ENCODE peak calls at places on chromosomes 13 and 19, in seven cellular contexts. One of them, this sample, is unnamed.

GRCh38 chr13:40776681-40777165 is 5.7 kb upstream of the MRPS31 start:
- DNase-seq in activated naive CD4-positive, alpha-beta T cell: no peak
- DNase-seq in thoracic aorta: no peak
- DNase-seq in retina: no peak
- DNase-seq in H7: no peak
- DNase-seq in mammary epithelial cell: peak; percentile 26
- DNase-seq in H54: no peak
- DNase-seq in this sample: peak; percentile 43

GRCh38 chr13:98873377-98874028 is 104.4 kb downstream of the DOCK9 start:
- DNase-seq in activated naive CD4-positive, alpha-beta T cell: no peak
- DNase-seq in thoracic aorta: no peak
- DNase-seq in retina: no peak
- DNase-seq in H7: no peak
- DNase-seq in mammary epithelial cell: no peak
- DNase-seq in H54: no peak
- DNase-seq in this sample: no peak

GRCh38 chr13:67223024-67223423 is 7.1 kb downstream of the PCDH9 start:
- DNase-seq in activated naive CD4-positive, alpha-beta T cell: no peak
- DNase-seq in thoracic aorta: no peak
- DNase-seq in retina: no peak
- DNase-seq in H7: no peak
- DNase-seq in mammary epithelial cell: no peak
- DNase-seq in H54: no peak
- DNase-seq in this sample: no peak

GRCh38 chr19:9565900-9566705 is 18.2 kb downstream of the ZNF121 start:
- DNase-seq in activated naive CD4-positive, alpha-beta T cell: no peak
- DNase-seq in thoracic aorta: no peak
- DNase-seq in retina: no peak
- DNase-seq in H7: no peak
- DNase-seq in mammary epithelial cell: no peak
- DNase-seq in H54: no peak
- DNase-seq in this sample: no peak

GRCh38 chr13:112891477-112892401 is 77.3 kb upstream of the MCF2L start:
- DNase-seq in activated naive CD4-positive, alpha-beta T cell: no peak
- DNase-seq in thoracic aorta: no peak
- DNase-seq in retina: peak; percentile 87
- DNase-seq in H7: peak; percentile 91
- DNase-seq in mammary epithelial cell: no peak
- DNase-seq in H54: no peak
- DNase-seq in this sample: no peak

GRCh38 chr19:1098177-1099051 is 3.2 kb upstream of the POLR2E start:
- DNase-seq in activated naive CD4-positive, alpha-beta T cell: no peak
- DNase-seq in thoracic aorta: no peak
- DNase-seq in retina: no peak
- DNase-seq in H7: no peak
- DNase-seq in mammary epithelial cell: no peak
- DNase-seq in H54: no peak
- DNase-seq in this sample: no peak

GRCh38 chr19:14147797-14148605 is 11.6 kb upstream of the ASF1B start:
- DNase-seq in activated naive CD4-positive, alpha-beta T cell: no peak
- DNase-seq in thoracic aorta: no peak
- DNase-seq in retina: peak; percentile 84
- DNase-seq in H7: peak; percentile 88
- DNase-seq in mammary epithelial cell: peak; percentile 17
- DNase-seq in H54: peak; percentile 52
- DNase-seq in this sample: peak; percentile 21

GRCh38 chr13:41802033-41802683 is 158.8 kb downstream of the VWA8 start:
- DNase-seq in activated naive CD4-positive, alpha-beta T cell: no peak
- DNase-seq in thoracic aorta: no peak
- DNase-seq in retina: no peak
- DNase-seq in H7: no peak
- DNase-seq in mammary epithelial cell: no peak
- DNase-seq in H54: no peak
- DNase-seq in this sample: no peak

GRCh38 chr19:6092329-6093286 is 17.7 kb downstream of the RFX2 start:
- DNase-seq in activated naive CD4-positive, alpha-beta T cell: no peak
- DNase-seq in thoracic aorta: peak; percentile 52
- DNase-seq in retina: peak; percentile 80
- DNase-seq in H7: peak; percentile 83
- DNase-seq in mammary epithelial cell: peak; percentile 97
- DNase-seq in H54: peak; percentile 76
- DNase-seq in this sample: no peak

GRCh38 chr19:54002495-54003315 is 11.3 kb downstream of the CACNG6 start:
- DNase-seq in activated naive CD4-positive, alpha-beta T cell: no peak
- DNase-seq in thoracic aorta: no peak
- DNase-seq in retina: no peak
- DNase-seq in H7: no peak
- DNase-seq in mammary epithelial cell: peak; percentile 42
- DNase-seq in H54: no peak
- DNase-seq in this sample: no peak

GRCh38 chr13:26759907-26760834 is at the start of gene GPR12:
- DNase-seq in activated naive CD4-positive, alpha-beta T cell: no peak
- DNase-seq in thoracic aorta: no peak
- DNase-seq in retina: peak; percentile 78
- DNase-seq in H7: peak; percentile 74
- DNase-seq in mammary epithelial cell: no peak
- DNase-seq in H54: no peak
- DNase-seq in this sample: no peak

GRCh38 chr13:45040173-45040572 is 50.8 kb downstream of the GPALPP1 start:
- DNase-seq in activated naive CD4-positive, alpha-beta T cell: no peak
- DNase-seq in thoracic aorta: no peak
- DNase-seq in retina: no peak
- DNase-seq in H7: no peak
- DNase-seq in mammary epithelial cell: no peak
- DNase-seq in H54: no peak
- DNase-seq in this sample: no peak

GRCh38 chr13:42553098-42554046 is 20.6 kb upstream of the TNFSF11 start:
- DNase-seq in activated naive CD4-positive, alpha-beta T cell: no peak
- DNase-seq in thoracic aorta: no peak
- DNase-seq in retina: no peak
- DNase-seq in H7: no peak
- DNase-seq in mammary epithelial cell: peak; percentile 48
- DNase-seq in H54: no peak
- DNase-seq in this sample: no peak

GRCh38 chr13:50197705-50198104 is 182.5 kb downstream of the KCNRG start:
- DNase-seq in activated naive CD4-positive, alpha-beta T cell: no peak
- DNase-seq in thoracic aorta: no peak
- DNase-seq in retina: no peak
- DNase-seq in H7: no peak
- DNase-seq in mammary epithelial cell: no peak
- DNase-seq in H54: no peak
- DNase-seq in this sample: no peak

GRCh38 chr13:44686478-44687071 is 110.4 kb upstream of the TSC22D1 start:
- DNase-seq in activated naive CD4-positive, alpha-beta T cell: no peak
- DNase-seq in thoracic aorta: no peak
- DNase-seq in retina: no peak
- DNase-seq in H7: no peak
- DNase-seq in mammary epithelial cell: no peak
- DNase-seq in H54: no peak
- DNase-seq in this sample: no peak

GRCh38 chr19:35051796-35052195 is 10.3 kb downstream of the HPN start:
- DNase-seq in activated naive CD4-positive, alpha-beta T cell: no peak
- DNase-seq in thoracic aorta: no peak
- DNase-seq in retina: no peak
- DNase-seq in H7: peak; percentile 22
- DNase-seq in mammary epithelial cell: no peak
- DNase-seq in H54: no peak
- DNase-seq in this sample: no peak

GRCh38 chr19:15137777-15138176 is 30.6 kb downstream of the SYDE1 start:
- DNase-seq in activated naive CD4-positive, alpha-beta T cell: no peak
- DNase-seq in thoracic aorta: no peak
- DNase-seq in retina: no peak
- DNase-seq in H7: no peak
- DNase-seq in mammary epithelial cell: no peak
- DNase-seq in H54: no peak
- DNase-seq in this sample: no peak

GRCh38 chr13:98775844-98776598 is 23.5 kb upstream of the SLC15A1 start:
- DNase-seq in activated naive CD4-positive, alpha-beta T cell: no peak
- DNase-seq in thoracic aorta: no peak
- DNase-seq in retina: no peak
- DNase-seq in H7: no peak
- DNase-seq in mammary epithelial cell: peak; percentile 82
- DNase-seq in H54: peak; percentile 100
- DNase-seq in this sample: no peak

GRCh38 chr19:19545128-19545591 is 7.1 kb downstream of the CILP2 start:
- DNase-seq in activated naive CD4-positive, alpha-beta T cell: no peak
- DNase-seq in thoracic aorta: no peak
- DNase-seq in retina: no peak
- DNase-seq in H7: no peak
- DNase-seq in mammary epithelial cell: no peak
- DNase-seq in H54: no peak
- DNase-seq in this sample: no peak

GRCh38 chr19:35330475-35330874 is 1.5 kb downstream of the CD22 start:
- DNase-seq in activated naive CD4-positive, alpha-beta T cell: no peak
- DNase-seq in thoracic aorta: no peak
- DNase-seq in retina: no peak
- DNase-seq in H7: no peak
- DNase-seq in mammary epithelial cell: no peak
- DNase-seq in H54: no peak
- DNase-seq in this sample: no peak

GRCh38 chr19:15463865-15464371 is 426 bp downstream of the RASAL3 start:
- DNase-seq in activated naive CD4-positive, alpha-beta T cell: no peak
- DNase-seq in thoracic aorta: no peak
- DNase-seq in retina: no peak
- DNase-seq in H7: peak; percentile 70
- DNase-seq in mammary epithelial cell: no peak
- DNase-seq in H54: no peak
- DNase-seq in this sample: peak; percentile 59

GRCh38 chr19:15154002-15154612 is 46.7 kb downstream of the NOTCH3 start:
- DNase-seq in activated naive CD4-positive, alpha-beta T cell: no peak
- DNase-seq in thoracic aorta: no peak
- DNase-seq in retina: no peak
- DNase-seq in H7: peak; percentile 82
- DNase-seq in mammary epithelial cell: peak; percentile 41
- DNase-seq in H54: no peak
- DNase-seq in this sample: no peak

GRCh38 chr19:3852614-3853254 is 16.1 kb downstream of the ZFR2 start:
- DNase-seq in activated naive CD4-positive, alpha-beta T cell: no peak
- DNase-seq in thoracic aorta: no peak
- DNase-seq in retina: no peak
- DNase-seq in H7: peak; percentile 53
- DNase-seq in mammary epithelial cell: peak; percentile 95
- DNase-seq in H54: peak; percentile 95
- DNase-seq in this sample: no peak

GRCh38 chr19:35995655-35995993 is 636 bp downstream of the SDHAF1 start:
- DNase-seq in activated naive CD4-positive, alpha-beta T cell: no peak
- DNase-seq in thoracic aorta: no peak
- DNase-seq in retina: no peak
- DNase-seq in H7: peak; percentile 93
- DNase-seq in mammary epithelial cell: peak; percentile 44
- DNase-seq in H54: no peak
- DNase-seq in this sample: no peak

GRCh38 chr13:67048084-67048792 is 181.9 kb downstream of the PCDH9 start:
- DNase-seq in activated naive CD4-positive, alpha-beta T cell: no peak
- DNase-seq in thoracic aorta: no peak
- DNase-seq in retina: no peak
- DNase-seq in H7: no peak
- DNase-seq in mammary epithelial cell: peak; percentile 9
- DNase-seq in H54: no peak
- DNase-seq in this sample: no peak

GRCh38 chr13:20891768-20892167 is 10.8 kb downstream of the XPO4 start:
- DNase-seq in activated naive CD4-positive, alpha-beta T cell: no peak
- DNase-seq in thoracic aorta: no peak
- DNase-seq in retina: no peak
- DNase-seq in H7: no peak
- DNase-seq in mammary epithelial cell: no peak
- DNase-seq in H54: no peak
- DNase-seq in this sample: no peak

GRCh38 chr13:29935309-29935981 is 85.0 kb upstream of the UBL3 start:
- DNase-seq in activated naive CD4-positive, alpha-beta T cell: no peak
- DNase-seq in thoracic aorta: no peak
- DNase-seq in retina: no peak
- DNase-seq in H7: peak; percentile 35
- DNase-seq in mammary epithelial cell: no peak
- DNase-seq in H54: no peak
- DNase-seq in this sample: peak; percentile 63

GRCh38 chr13:74115138-74115537 is 19.1 kb downstream of the KLF12 start:
- DNase-seq in activated naive CD4-positive, alpha-beta T cell: no peak
- DNase-seq in thoracic aorta: no peak
- DNase-seq in retina: no peak
- DNase-seq in H7: no peak
- DNase-seq in mammary epithelial cell: peak; percentile 65
- DNase-seq in H54: no peak
- DNase-seq in this sample: no peak

GRCh38 chr19:36054119-36054732 is at the start of gene THAP8:
- DNase-seq in activated naive CD4-positive, alpha-beta T cell: peak; percentile 99
- DNase-seq in thoracic aorta: peak; percentile 99
- DNase-seq in retina: peak; percentile 100
- DNase-seq in H7: peak; percentile 98
- DNase-seq in mammary epithelial cell: peak; percentile 99
- DNase-seq in H54: peak; percentile 99
- DNase-seq in this sample: peak; percentile 99

GRCh38 chr19:54173951-54174817 is 1.2 kb upstream of the TMC4 start:
- DNase-seq in activated naive CD4-positive, alpha-beta T cell: no peak
- DNase-seq in thoracic aorta: no peak
- DNase-seq in retina: no peak
- DNase-seq in H7: peak; percentile 48
- DNase-seq in mammary epithelial cell: no peak
- DNase-seq in H54: no peak
- DNase-seq in this sample: no peak

GRCh38 chr13:47066261-47066660 is 169.4 kb upstream of the HTR2A start:
- DNase-seq in activated naive CD4-positive, alpha-beta T cell: no peak
- DNase-seq in thoracic aorta: no peak
- DNase-seq in retina: no peak
- DNase-seq in H7: no peak
- DNase-seq in mammary epithelial cell: no peak
- DNase-seq in H54: no peak
- DNase-seq in this sample: no peak

GRCh38 chr13:109383683-109384082 is 402.7 kb downstream of the IRS2 start:
- DNase-seq in activated naive CD4-positive, alpha-beta T cell: no peak
- DNase-seq in thoracic aorta: no peak
- DNase-seq in retina: no peak
- DNase-seq in H7: no peak
- DNase-seq in mammary epithelial cell: peak; percentile 90
- DNase-seq in H54: peak; percentile 70
- DNase-seq in this sample: no peak

GRCh38 chr19:12778020-12778904 is 2.9 kb upstream of the HOOK2 start:
- DNase-seq in activated naive CD4-positive, alpha-beta T cell: no peak
- DNase-seq in thoracic aorta: no peak
- DNase-seq in retina: peak; percentile 83
- DNase-seq in H7: peak; percentile 82
- DNase-seq in mammary epithelial cell: peak; percentile 79
- DNase-seq in H54: no peak
- DNase-seq in this sample: no peak

This sample was measured in activated T-helper 1 cell treated with anti-CD3 and anti-CD28 coated beads, Interleukin-2, amount 50 U/mL, for 16 hours.